ENCODE peak calls at places on chromosomes 13 and 19, in seven cellular contexts. K, J, V, X, E, O and S are unnamed samples.

GRCh38 chr13:76991796-76992547 is at the start of gene CLN5:
- DNase-seq in J (peak; percentile 94), O (peak; percentile 94), V (peak; percentile 90), E (peak; percentile 94), K (peak; percentile 97), X (peak; percentile 94), S (peak; percentile 96)

GRCh38 chr13:44103721-44104490 is 224.2 kb downstream of the LACC1 start:
- DNase-seq in X (no peak), K (no peak), V (peak; percentile 45), O (no peak), E (no peak), J (no peak), S (no peak)

GRCh38 chr19:18915639-18916038 is 3.5 kb downstream of the COPE start:
- DNase-seq in K (peak; percentile 70), V (no peak), X (no peak), J (peak; percentile 39), O (no peak), E (no peak), S (no peak)

GRCh38 chr13:30569901-30570576 is 47.7 kb upstream of the USPL1 start:
- DNase-seq in E (peak; percentile 49), J (no peak), K (peak; percentile 90), X (peak; percentile 51), V (peak; percentile 33), O (no peak), S (peak; percentile 39)

GRCh38 chr13:79392882-79393563 is 13.0 kb downstream of the RBM26 start:
- DNase-seq in J (no peak), K (peak; percentile 68), O (no peak), E (no peak), X (no peak), V (no peak), S (no peak)

GRCh38 chr13:86581711-86582110 is 782.5 kb upstream of the SLITRK6 start:
- DNase-seq in V (no peak), X (no peak), O (no peak), E (no peak), J (no peak), K (no peak), S (no peak)

GRCh38 chr13:95605426-95606125 is 38.9 kb downstream of the DZIP1 start:
- DNase-seq in V (no peak), O (no peak), X (no peak), E (no peak), J (no peak), K (no peak), S (no peak)

GRCh38 chr19:40139533-40140287 is 49.0 kb upstream of the ZNF780A start:
- DNase-seq in O (no peak), V (no peak), E (no peak), K (peak; percentile 40), X (no peak), J (no peak), S (peak; percentile 31)

GRCh38 chr19:37905936-37906867 is at the start of gene WDR87:
- DNase-seq in E (peak; percentile 17), O (no peak), J (peak; percentile 45), K (peak; percentile 75), V (no peak), X (peak; percentile 25), S (no peak)

GRCh38 chr13:112887151-112887550 is 81.9 kb upstream of the MCF2L start:
- DNase-seq in V (no peak), E (no peak), O (no peak), J (no peak), X (no peak), K (no peak), S (no peak)

GRCh38 chr13:33865945-33866344 is 48.0 kb downstream of the RFC3 start:
- DNase-seq in K (no peak), J (no peak), V (no peak), O (no peak), X (no peak), E (no peak), S (no peak)

GRCh38 chr19:45187421-45188100 is 9.0 kb downstream of the BLOC1S3 start:
- DNase-seq in V (no peak), E (no peak), J (no peak), X (no peak), K (peak; percentile 48), O (no peak), S (no peak)

GRCh38 chr13:78410164-78410563 is 193.2 kb downstream of the POU4F1 start:
- DNase-seq in X (no peak), V (no peak), J (no peak), E (no peak), K (no peak), O (no peak), S (no peak)

GRCh38 chr19:3512562-3512961 is 6.5 kb downstream of the FZR1 start:
- DNase-seq in O (no peak), X (no peak), E (no peak), J (no peak), V (no peak), K (no peak), S (no peak)

GRCh38 chr19:42325308-42325895 is at the start of gene MEGF8:
- DNase-seq in E (peak; percentile 96), K (peak; percentile 96), X (peak; percentile 99), V (peak; percentile 96), O (peak; percentile 97), J (peak; percentile 99), S (peak; percentile 100)
- TF ChIP-seq POLR2A in E (no peak), K (peak; percentile 26), X (peak; percentile 69), V (no peak), O (no peak), J (peak; percentile 49), S (peak; percentile 57)

DNA sequence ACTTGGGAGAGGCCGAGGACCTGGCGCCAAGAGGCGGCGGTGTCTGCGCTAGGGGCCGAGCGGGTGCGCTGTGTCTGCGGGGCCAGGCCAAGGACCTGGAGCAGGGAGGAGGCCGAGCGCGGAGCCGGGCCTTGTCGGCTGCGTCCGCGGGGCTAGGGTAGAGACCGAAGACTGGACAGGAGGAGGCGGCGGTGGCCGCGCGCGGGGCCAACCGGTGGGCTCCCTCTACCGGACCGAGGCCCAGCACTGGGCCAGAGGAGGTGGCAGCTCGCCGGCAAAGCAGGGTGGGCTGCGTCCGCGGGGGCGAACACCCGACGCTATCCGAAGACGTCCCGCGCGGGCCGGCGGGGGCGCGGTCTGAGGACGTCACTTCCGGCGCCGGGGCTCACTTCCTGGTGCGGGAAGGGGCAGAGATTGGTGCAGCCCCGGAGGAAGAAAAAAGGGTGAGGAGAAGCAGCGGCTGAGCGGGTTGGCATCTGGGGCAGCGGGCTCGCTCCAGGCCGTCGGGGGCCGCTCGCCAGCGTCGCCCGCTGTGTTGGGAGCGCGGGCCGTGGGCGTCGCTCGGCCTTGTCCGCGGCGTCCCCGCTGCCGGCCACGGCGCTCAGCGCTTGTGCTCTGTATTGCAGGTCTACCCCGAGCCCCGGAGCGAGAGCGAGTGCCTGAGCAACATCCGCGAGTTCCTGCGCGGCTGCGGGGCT is 38.3 kb downstream of the ARHGEF7 start:
- DNase-seq in V (peak; percentile 85), O (peak; percentile 94), E (peak; percentile 87), X (peak; percentile 94), K (peak; percentile 96), J (peak; percentile 91), S (peak; percentile 99)
- TF ChIP-seq POLR2A in V (peak; percentile 94), O (peak; percentile 94), E (no peak), X (peak; percentile 85), K (peak; percentile 96), J (peak; percentile 92), S (peak; percentile 79)

GRCh38 chr19:50798116-50798942 is 8.1 kb downstream of the ACP4 start:
- DNase-seq in K (peak; percentile 46), E (no peak), X (no peak), J (no peak), V (no peak), O (no peak), S (no peak)

GRCh38 chr19:50796128-50796633 is 6.0 kb downstream of the ACP4 start:
- DNase-seq in V (no peak), E (no peak), O (no peak), J (no peak), X (no peak), K (peak; percentile 49), S (no peak)

GRCh38 chr19:50796634-50797428 is 6.6 kb downstream of the ACP4 start:
- DNase-seq in V (no peak), K (no peak), J (no peak), O (no peak), E (no peak), X (no peak), S (no peak)

GRCh38 chr19:50798943-50799851 is 9.0 kb downstream of the ACP4 start:
- DNase-seq in E (no peak), K (no peak), X (no peak), O (no peak), J (no peak), V (no peak), S (no peak)

DNA sequence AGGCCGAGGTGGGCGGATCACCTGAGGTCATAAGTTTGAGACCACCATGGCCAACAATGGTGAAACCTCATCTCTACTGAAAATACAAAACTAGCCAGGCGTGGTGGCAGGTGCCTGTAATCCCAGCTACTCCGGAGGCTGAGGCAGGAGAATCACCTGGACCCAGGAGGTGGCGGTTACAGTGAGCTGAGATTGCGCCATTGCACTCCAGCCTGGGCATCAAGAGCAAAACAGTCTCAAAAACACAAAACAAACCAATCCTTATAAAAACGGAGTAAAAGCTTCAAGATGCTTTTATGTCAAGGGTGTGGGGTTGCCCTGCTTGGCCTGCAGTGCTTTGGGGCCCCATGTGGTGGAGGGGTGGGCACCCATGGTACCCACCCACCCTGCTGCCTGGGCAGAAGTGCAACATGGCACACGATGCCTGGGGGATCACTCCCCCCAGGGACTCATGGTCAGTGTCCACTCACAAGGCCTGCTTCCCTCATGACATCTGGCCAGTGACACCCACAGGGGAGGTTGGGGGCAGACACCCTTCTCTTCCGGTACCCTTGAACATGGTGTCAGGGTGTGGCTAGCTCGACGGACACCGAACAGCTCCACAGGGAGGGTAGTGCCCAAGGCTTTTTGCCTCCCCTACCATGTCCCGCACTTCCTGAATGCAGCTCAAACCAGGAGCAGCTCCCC is 7.4 kb downstream of the ACP4 start:
- DNase-seq in V (no peak), K (no peak), E (no peak), J (no peak), O (no peak), X (no peak), S (no peak)
- TF ChIP-seq POLR2A in V (no peak), K (no peak), E (no peak), J (no peak), O (no peak), X (no peak), S (no peak)

GRCh38 chr19:1275260-1275975 is at the start of gene FAM174C:
- DNase-seq in K (peak; percentile 95), E (peak; percentile 93), O (peak; percentile 95), J (peak; percentile 96), V (peak; percentile 94), X (peak; percentile 95), S (peak; percentile 93)

GRCh38 chr19:1276620-1277007 is 1.3 kb downstream of the FAM174C start:
- DNase-seq in V (no peak), J (no peak), K (no peak), O (peak; percentile 53), X (no peak), E (no peak), S (no peak)

GRCh38 chr19:1278074-1278473 is 2.7 kb downstream of the FAM174C start:
- DNase-seq in X (no peak), K (no peak), O (no peak), J (no peak), V (no peak), E (no peak), S (no peak)

GRCh38 chr19:1275976-1276619 is 768 bp downstream of the FAM174C start:
- DNase-seq in K (no peak), J (no peak), O (peak; percentile 81), X (no peak), V (no peak), E (no peak), S (no peak)

DNA sequence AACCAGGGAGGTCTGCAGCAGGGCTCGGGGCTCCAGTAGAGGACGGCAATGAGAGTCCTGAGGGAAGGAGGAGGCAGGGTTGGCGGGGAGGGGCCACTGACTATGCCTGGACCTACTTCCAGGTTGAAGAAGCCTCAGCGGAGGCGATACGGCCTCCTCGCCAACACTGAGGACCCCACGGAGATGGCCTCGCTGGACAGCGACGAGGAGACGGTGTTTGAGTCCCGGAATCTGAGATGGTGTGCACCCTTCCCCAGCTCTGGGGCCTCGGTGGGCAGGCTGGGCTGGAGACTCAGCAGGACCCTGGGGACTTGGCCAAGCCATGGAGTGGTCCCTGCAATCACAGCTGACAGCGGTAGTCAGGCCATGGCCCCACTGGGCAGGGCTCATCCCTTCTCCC is 1.7 kb downstream of the FAM174C start:
- DNase-seq in E (no peak), X (no peak), K (no peak), J (no peak), O (peak; percentile 61), V (no peak), S (no peak)
- TF ChIP-seq POLR2A in E (no peak), X (no peak), K (no peak), J (no peak), O (no peak), V (no peak), S (no peak)